ENCODE peak calls at places on chromosome 1, in six cellular contexts. W is stimulated activated CD4-positive, alpha-beta T cell treated with anti-CD3 and anti-CD28 coated beads, Interleukin-4, amount 100 ng/mL, for 24 hours; L is activated CD4-positive, CD25-positive, alpha-beta regulatory T cell treated with anti-CD3 and anti-CD28 coated beads, Interleukin-2, amount 50 U/mL, for 72 hours; D is NB4; Q is transverse colon; J is NCI-H1092. G is an unnamed sample.

GRCh38 chr1:1194723-1195122 is 11.7 kb downstream of the TNFRSF18 start:
- DNase-seq in W (no peak), L (no peak), D (no peak), Q (no peak), J (no peak), G (no peak)

GRCh38 chr1:230581446-230582079 is 60.7 kb upstream of the COG2 start:
- DNase-seq in W (no peak), L (no peak), D (peak; percentile 88), Q (no peak), J (no peak), G (no peak)

GRCh38 chr1:21225065-21225464 is 48.4 kb upstream of the EIF4G3 start:
- DNase-seq in W (no peak), L (no peak), D (no peak), Q (no peak), J (no peak), G (no peak)

GRCh38 chr1:169513208-169513607 is 27.5 kb upstream of the SLC19A2 start:
- DNase-seq in W (no peak), L (no peak), D (peak; percentile 91), Q (no peak), J (no peak), G (no peak)

GRCh38 chr1:234214129-234214910 is 158.9 kb upstream of the COA6 start:
- DNase-seq in W (peak; percentile 52), L (no peak), D (no peak), Q (peak; percentile 14), J (peak; percentile 16), G (peak; percentile 64)

GRCh38 chr1:177620636-177621190 is 349.1 kb downstream of the SEC16B start:
- DNase-seq in W (no peak), L (no peak), D (no peak), Q (no peak), J (no peak), G (no peak)

GRCh38 chr1:236854602-236854978 is 59.5 kb downstream of the MTR start:
- DNase-seq in W (no peak), L (no peak), D (no peak), Q (no peak), J (no peak), G (no peak)

GRCh38 chr1:39505289-39505688 is 13.9 kb downstream of the BMP8A start:
- DNase-seq in W (no peak), L (no peak), D (no peak), Q (no peak), J (no peak), G (no peak)

GRCh38 chr1:21149862-21150432 is 26.8 kb downstream of the EIF4G3 start:
- DNase-seq in W (no peak), L (no peak), D (no peak), Q (no peak), J (no peak), G (no peak)

GRCh38 chr1:235556807-235557206 is 52.6 kb upstream of the B3GALNT2 start:
- DNase-seq in W (no peak), L (no peak), D (no peak), Q (no peak), J (no peak), G (no peak)

GRCh38 chr1:30420519-30421050 is 302.8 kb downstream of the MATN1 start:
- DNase-seq in W (no peak), L (no peak), D (no peak), Q (no peak), J (no peak), G (no peak)

GRCh38 chr1:240435996-240436566 is 175.9 kb downstream of the GREM2 start:
- DNase-seq in W (no peak), L (no peak), D (no peak), Q (no peak), J (no peak), G (no peak)

GRCh38 chr1:230548357-230548756 is 93.9 kb upstream of the COG2 start:
- DNase-seq in W (no peak), L (no peak), D (no peak), Q (no peak), J (peak; percentile 49), G (no peak)

G was measured in CD14-positive monocyte.